ENCODE peak calls at places on chromosomes 13 and 19, in five cellular contexts. C is T-helper 17 cell; R is naive thymus-derived CD8-positive, alpha-beta T cell; Z is AG08395; I is body of pancreas. F is an unnamed sample.

GRCh38 chr13:26021956-26022355 is 29.9 kb downstream of the SHISA2 start:
- DNase-seq in R (no peak), C (no peak), I (no peak), Z (no peak), F (no peak)

GRCh38 chr13:100506154-100506553 is 82.4 kb downstream of the GGACT start:
- DNase-seq in I (no peak), C (no peak), Z (no peak), R (no peak), F (no peak)

GRCh38 chr13:63124863-63125262 is 1709.2 kb upstream of the PCDH20 start:
- DNase-seq in R (no peak), Z (no peak), I (no peak), C (no peak), F (no peak)

GRCh38 chr19:39951686-39952085 is 17.3 kb upstream of the FCGBP start:
- DNase-seq in C (no peak), I (no peak), R (no peak), Z (peak), F (peak)

GRCh38 chr19:4175669-4175931 is 6.8 kb downstream of the SIRT6 start:
- DNase-seq in I (no peak), R (no peak), C (no peak), Z (no peak), F (no peak)

GRCh38 chr13:59510377-59510776 is 653.4 kb downstream of the DIAPH3 start:
- DNase-seq in C (no peak), Z (no peak), I (no peak), R (no peak), F (no peak)

GRCh38 chr19:1401138-1401888 is at the start of gene GAMT:
- DNase-seq in R (peak), Z (peak), I (peak), C (peak), F (no peak)

GRCh38 chr19:18202759-18203407 is 959 bp downstream of the RAB3A start:
- DNase-seq in R (peak), Z (no peak), I (peak), C (no peak), F (no peak)

GRCh38 chr13:53198017-53198416 is 169.4 kb downstream of the OLFM4 start:
- DNase-seq in I (no peak), R (no peak), Z (no peak), C (no peak), F (no peak)

GRCh38 chr19:495440-496332 is 600 bp upstream of the MADCAM1 start:
- DNase-seq in I (no peak), C (peak), Z (peak), R (no peak), F (no peak)

GRCh38 chr13:63198076-63198475 is 1782.4 kb upstream of the PCDH20 start:
- DNase-seq in C (no peak), I (peak), R (no peak), Z (no peak), F (no peak)

GRCh38 chr13:91216928-91217700 is 130.4 kb upstream of the MIR17HG start:
- DNase-seq in I (no peak), C (no peak), Z (no peak), R (no peak), F (no peak)

GRCh38 chr13:41058229-41059070 is 2.9 kb upstream of the WBP4 start:
- DNase-seq in C (no peak), R (no peak), Z (no peak), I (peak), F (no peak)

F was measured in GM04504.